ENCODE peak calls at places on chromosomes 2 and 18, in four cellular contexts. A, E, W and L are unnamed samples.

GRCh38 chr2:236955675-236956618 is 129.7 kb upstream of the COPS8 start:
- DNase-seq in A (no peak), E (no peak), W (no peak), L (no peak)

GRCh38 chr2:241068942-241069810 is 32.9 kb downstream of the MTERF4 start:
- DNase-seq in A (no peak), E (no peak), W (no peak), L (no peak)

GRCh38 chr2:238285653-238286082 is 2.7 kb downstream of the PER2 start:
- DNase-seq in A (no peak), E (peak), W (peak), L (no peak)

GRCh38 chr18:25262920-25263319 is 89.0 kb downstream of the ZNF521 start:
- DNase-seq in A (no peak), E (peak), W (no peak), L (no peak)

GRCh38 chr18:75369026-75369425 is 58.5 kb downstream of the SMIM21 start:
- DNase-seq in A (no peak), E (no peak), W (no peak), L (no peak)

GRCh38 chr18:50401888-50402287 is 27.0 kb downstream of the SKA1 start:
- DNase-seq in A (no peak), E (peak), W (no peak), L (no peak)

GRCh38 chr2:26978061-26978596 is 7.7 kb downstream of the MAPRE3 start:
- DNase-seq in A (no peak), E (no peak), W (peak), L (no peak)

GRCh38 chr18:32934201-32934600 is 161.4 kb upstream of the KLHL14 start:
- DNase-seq in A (no peak), E (no peak), W (no peak), L (no peak)

GRCh38 chr2:181395871-181396574 is 61.2 kb upstream of the ITGA4 start:
- DNase-seq in A (no peak), E (no peak), W (no peak), L (no peak)

GRCh38 chr2:30627162-30627561 is 180.1 kb downstream of the CAPN13 start:
- DNase-seq in A (no peak), E (no peak), W (no peak), L (no peak)

GRCh38 chr18:2824865-2825264 is 21.9 kb upstream of the EMILIN2 start:
- DNase-seq in A (no peak), E (no peak), W (no peak), L (no peak)

GRCh38 chr2:29259221-29259620 is 144.0 kb downstream of the CLIP4 start:
- DNase-seq in A (no peak), E (peak), W (no peak), L (no peak)

GRCh38 chr2:204108301-204108700 is 171.7 kb downstream of the ICOS start:
- DNase-seq in A (no peak), E (peak), W (peak), L (peak)

GRCh38 chr2:110716959-110717645 is 15.3 kb upstream of the ACOXL start:
- DNase-seq in A (no peak), E (peak), W (no peak), L (no peak)

GRCh38 chr2:10091182-10091932 is 11.1 kb upstream of the CYS1 start:
- DNase-seq in A (no peak), E (no peak), W (no peak), L (no peak)

GRCh38 chr2:103232882-103233281 is 471.1 kb downstream of the TMEM182 start:
- DNase-seq in A (no peak), E (no peak), W (no peak), L (no peak)

GRCh38 chr2:8296340-8296739 is 385.5 kb upstream of the ID2 start:
- DNase-seq in A (no peak), E (no peak), W (no peak), L (no peak)

GRCh38 chr2:164569334-164569733 is 51.9 kb downstream of the GRB14 start:
- DNase-seq in A (no peak), E (no peak), W (no peak), L (no peak)

GRCh38 chr2:85750509-85751299 is 3.1 kb upstream of the ATOH8 start:
- DNase-seq in A (no peak), E (peak), W (peak), L (no peak)

GRCh38 chr2:8148260-8148880 is 533.5 kb upstream of the ID2 start:
- DNase-seq in A (peak), E (peak), W (no peak), L (no peak)

GRCh38 chr2:105919191-105919811 is 174.6 kb downstream of the NCK2 start:
- DNase-seq in A (no peak), E (no peak), W (no peak), L (no peak)

GRCh38 chr2:19801367-19802087 is 100.3 kb downstream of the TTC32 start:
- DNase-seq in A (peak), E (peak), W (no peak), L (no peak)

GRCh38 chr2:24179683-24180082 is 4.8 kb downstream of the FAM228A start:
- DNase-seq in A (no peak), E (no peak), W (no peak), L (no peak)

GRCh38 chr2:138247302-138247701 is 254.3 kb upstream of the SPOPL start:
- DNase-seq in A (no peak), E (no peak), W (no peak), L (no peak)

GRCh38 chr2:63186331-63186730 is 135.7 kb downstream of the OTX1 start:
- DNase-seq in A (no peak), E (no peak), W (no peak), L (no peak)

GRCh38 chr18:26458526-26459232 is 89.7 kb downstream of the KCTD1 start:
- DNase-seq in A (no peak), E (peak), W (no peak), L (no peak)

GRCh38 chr2:192373754-192374153 is 179.0 kb upstream of the TMEFF2 start:
- DNase-seq in A (no peak), E (no peak), W (no peak), L (no peak)

GRCh38 chr2:85672486-85672885 is 4.5 kb upstream of the SFTPB start:
- DNase-seq in A (no peak), E (no peak), W (no peak), L (no peak)

GRCh38 chr2:164114937-164115336 is 379.1 kb upstream of the FIGN start:
- DNase-seq in A (no peak), E (no peak), W (no peak), L (no peak)

GRCh38 chr2:3602553-3603339 is 7.8 kb downstream of the COLEC11 start:
- DNase-seq in A (no peak), E (no peak), W (no peak), L (no peak)

GRCh38 chr2:196427996-196428634 is 211.4 kb upstream of the CCDC150 start:
- DNase-seq in A (no peak), E (no peak), W (no peak), L (no peak)

GRCh38 chr2:55961318-55961911 is 37.8 kb upstream of the EFEMP1 start:
- DNase-seq in A (no peak), E (peak), W (peak), L (peak)

GRCh38 chr2:121036226-121036692 is 248.7 kb downstream of the TFCP2L1 start:
- DNase-seq in A (no peak), E (no peak), W (peak), L (peak)

GRCh38 chr2:101030866-101031554 is 28.9 kb downstream of the RPL31 start:
- DNase-seq in A (no peak), E (no peak), W (no peak), L (no peak)